ENCODE peak calls at places on chromosomes 12 and 14, in four cellular contexts. U, S, P and M are unnamed samples.

GRCh38 chr12:14913381-14913781 is 25.0 kb downstream of the ERP27 start:
- DNase-seq in U (peak; percentile 65), S (peak; percentile 51), P (no peak), M (peak; percentile 99)

GRCh38 chr12:22792198-22792597 is 167.2 kb downstream of the ETNK1 start:
- DNase-seq in U (no peak), P (no peak), S (no peak), M (peak; percentile 23)

GRCh38 chr12:52122904-52123303 is 43.4 kb downstream of the SMIM41 start:
- DNase-seq in S (no peak), U (no peak), P (no peak), M (no peak)

GRCh38 chr12:49041881-49042484 is 18.6 kb downstream of the KMT2D start:
- DNase-seq in U (peak; percentile 43), P (no peak), S (peak; percentile 61), M (peak; percentile 11)

GRCh38 chr12:19886805-19887105 is 447.5 kb downstream of the AEBP2 start:
- DNase-seq in P (peak; percentile 49), S (no peak), U (no peak), M (no peak)

GRCh38 chr12:103498990-103499389 is 3.2 kb upstream of the C12orf42 start:
- DNase-seq in U (no peak), P (no peak), S (no peak), M (no peak)

GRCh38 chr12:106112094-106112822 is 26.5 kb downstream of the NUAK1 start:
- DNase-seq in S (no peak), P (no peak), U (no peak), M (peak; percentile 93)

GRCh38 chr14:103099081-103099732 is 4.7 kb downstream of the EXOC3L4 start:
- DNase-seq in U (no peak), S (peak; percentile 64), P (no peak), M (no peak)

GRCh38 chr12:34598352-34598827 is 576.1 kb downstream of the ALG10 start:
- DNase-seq in S (peak; percentile 39), P (no peak), U (no peak), M (no peak)

GRCh38 chr12:34600592-34601462 is 578.5 kb downstream of the ALG10 start:
- DNase-seq in P (no peak), S (peak; percentile 35), U (no peak), M (no peak)

GRCh38 chr12:34601689-34602088 is 579.4 kb downstream of the ALG10 start:
- DNase-seq in U (no peak), S (peak; percentile 22), P (no peak), M (no peak)

GRCh38 chr12:34598851-34599529 is 576.7 kb downstream of the ALG10 start:
- DNase-seq in P (no peak), S (peak; percentile 32), U (no peak), M (no peak)

GRCh38 chr12:34599530-34600513 is 577.5 kb downstream of the ALG10 start:
- DNase-seq in P (no peak), U (no peak), S (peak; percentile 64), M (no peak)
- H3K9me3 ChIP-seq in P (no peaks in the 10 kb centered on the region), U (peaks cover 10% of the 10 kb centered on the region), S (no peaks in the 10 kb centered on the region), M (peaks cover 53% of the 10 kb centered on the region)

GRCh38 chr14:23582906-23583760 is 4.5 kb upstream of the JPH4 start:
- DNase-seq in U (no peak), S (no peak), P (no peak), M (no peak)

GRCh38 chr14:23589606-23590005 is 11.0 kb upstream of the JPH4 start:
- DNase-seq in P (no peak), S (no peak), U (no peak), M (no peak)

GRCh38 chr14:23590198-23590597 is 11.6 kb upstream of the JPH4 start:
- DNase-seq in P (no peak), U (no peak), S (no peak), M (no peak)

GRCh38 chr14:23588884-23589598 is 10.5 kb upstream of the JPH4 start:
- DNase-seq in U (peak; percentile 87), S (peak; percentile 93), P (peak; percentile 80), M (peak; percentile 72)
- H3K9ac ChIP-seq in U (no peak overlapping the region), S (no peak overlapping the region), P (no peak overlapping the region), M (no peak overlapping the region)

GRCh38 chr12:133206390-133206789 is 25.1 kb downstream of the ZNF268 start:
- DNase-seq in P (no peak), S (no peak), U (no peak), M (no peak)
- H3K9me3 ChIP-seq in P (peaks cover 19% of the 10 kb centered on the region), S (peaks cover 64% of the 10 kb centered on the region), U (no peaks in the 10 kb centered on the region), M (peaks cover 75% of the 10 kb centered on the region)

GRCh38 chr14:23296012-23296777 is 6.5 kb downstream of the PPP1R3E start:
- DNase-seq in U (no peak), S (no peak), P (no peak), M (no peak)

GRCh38 chr14:23299186-23299521 is 3.5 kb downstream of the PPP1R3E start:
- DNase-seq in S (no peak), U (no peak), P (no peak), M (no peak)

GRCh38 chr14:23297096-23297495 is 5.6 kb downstream of the PPP1R3E start:
- DNase-seq in P (no peak), U (no peak), S (no peak), M (no peak)

GRCh38 chr14:23299558-23299957 is 3.1 kb downstream of the PPP1R3E start:
- DNase-seq in S (no peak), U (peak; percentile 36), P (peak; percentile 80), M (peak; percentile 41)

DNA sequence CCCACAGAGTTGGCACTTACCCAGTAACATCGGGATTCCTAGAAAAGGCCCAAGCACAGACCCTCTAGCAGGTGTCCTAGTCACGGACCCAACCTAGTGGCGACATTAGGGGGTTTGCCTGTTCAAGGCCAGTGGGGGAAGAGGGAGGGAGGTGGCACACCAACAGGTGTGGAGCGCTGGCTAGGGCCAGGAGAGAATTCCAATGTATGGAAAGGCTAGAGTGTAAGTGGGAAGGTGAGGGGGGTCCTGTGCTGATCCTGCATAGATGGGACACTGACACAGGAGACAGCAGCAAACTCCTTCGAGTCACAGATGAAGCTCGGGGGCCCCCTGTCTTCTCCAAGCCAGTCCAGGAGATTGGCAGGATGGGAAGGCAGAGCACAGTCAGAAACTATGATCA is 4.8 kb downstream of the PPP1R3E start:
- DNase-seq in U (no peak), S (no peak), P (no peak), M (no peak)
- H3K9ac ChIP-seq in U (no peak overlapping the region), S (no peak overlapping the region), P (no peak overlapping the region), M (no peak overlapping the region)

GRCh38 chr14:79702197-79702596 is 509.1 kb downstream of the DIO2 start:
- DNase-seq in S (no peak), U (peak; percentile 2), P (no peak), M (no peak)

GRCh38 chr14:79706382-79706781 is 504.9 kb downstream of the DIO2 start:
- DNase-seq in U (no peak), P (no peak), S (no peak), M (no peak)

GRCh38 chr14:79704406-79704805 is 506.9 kb downstream of the DIO2 start:
- DNase-seq in P (no peak), U (no peak), S (no peak), M (no peak)

GRCh38 chr14:79703209-79703608 is 508.1 kb downstream of the DIO2 start:
- DNase-seq in U (no peak), P (no peak), S (no peak), M (no peak)

GRCh38 chr14:79705126-79705894 is 506.0 kb downstream of the DIO2 start:
- DNase-seq in P (no peak), U (no peak), S (no peak), M (no peak)
- H3K9me3 ChIP-seq in P (no peaks in the 10 kb centered on the region), U (no peaks in the 10 kb centered on the region), S (no peaks in the 10 kb centered on the region), M (no peaks in the 10 kb centered on the region)

DNA sequence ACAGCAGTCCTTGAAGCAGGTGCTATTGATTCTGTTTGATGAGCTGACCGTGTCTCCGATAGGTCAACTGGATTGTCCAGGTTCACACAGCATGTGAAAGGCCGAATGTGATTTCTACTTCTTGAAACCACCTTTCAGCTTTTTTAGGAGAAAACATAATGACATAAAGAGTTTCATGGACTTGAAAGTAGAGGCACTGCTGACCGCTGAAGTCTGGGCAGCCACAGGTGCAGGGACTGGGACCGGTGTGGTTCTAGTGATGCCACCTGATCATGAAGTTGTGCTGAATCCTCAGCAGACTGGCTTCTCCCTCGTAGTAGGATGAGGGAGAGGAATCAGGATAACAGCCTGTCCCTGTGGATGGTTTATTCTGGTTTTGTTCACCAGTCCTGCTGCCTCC is 108.1 kb downstream of the ETV6 start:
- DNase-seq in P (no peak), U (no peak), S (no peak), M (no peak)
- H3K9ac ChIP-seq in P (no peak overlapping the region), U (no peak overlapping the region), S (no peak overlapping the region), M (no peak overlapping the region)

GRCh38 chr14:105878554-105878953 is 352.2 kb downstream of the TMEM121 start:
- DNase-seq in U (no peak), S (no peak), P (no peak), M (no peak)
- H3K9me3 ChIP-seq in U (no peaks in the 10 kb centered on the region), S (no peaks in the 10 kb centered on the region), P (no peaks in the 10 kb centered on the region), M (peaks cover 14% of the 10 kb centered on the region)

GRCh38 chr12:60194682-60195081 is 598.9 kb downstream of the SLC16A7 start:
- DNase-seq in S (no peak), U (peak; percentile 58), P (peak; percentile 53), M (peak; percentile 35)

GRCh38 chr12:60191676-60192359 is 596.0 kb downstream of the SLC16A7 start:
- DNase-seq in P (peak; percentile 17), U (peak; percentile 55), S (no peak), M (peak; percentile 39)

GRCh38 chr12:60197589-60197988 is 601.8 kb downstream of the SLC16A7 start:
- DNase-seq in U (peak; percentile 66), P (peak; percentile 64), S (no peak), M (peak; percentile 35)

GRCh38 chr12:60195483-60195882 is 599.7 kb downstream of the SLC16A7 start:
- DNase-seq in S (no peak), U (no peak), P (no peak), M (no peak)

GRCh38 chr12:60196366-60196765 is 600.5 kb downstream of the SLC16A7 start:
- DNase-seq in U (no peak), P (no peak), S (no peak), M (no peak)
- H3K9ac ChIP-seq in U (no peak overlapping the region), P (no peak overlapping the region), S (no peak overlapping the region), M (no peak overlapping the region)

GRCh38 chr14:62439210-62439609 is 606.0 kb downstream of the KCNH5 start:
- DNase-seq in S (no peak), P (no peak), U (no peak), M (no peak)

GRCh38 chr14:62431496-62431895 is 613.8 kb downstream of the KCNH5 start:
- DNase-seq in S (no peak), P (no peak), U (no peak), M (no peak)

GRCh38 chr14:62432955-62433354 is 612.3 kb downstream of the KCNH5 start:
- DNase-seq in S (no peak), U (no peak), P (no peak), M (no peak)

DNA sequence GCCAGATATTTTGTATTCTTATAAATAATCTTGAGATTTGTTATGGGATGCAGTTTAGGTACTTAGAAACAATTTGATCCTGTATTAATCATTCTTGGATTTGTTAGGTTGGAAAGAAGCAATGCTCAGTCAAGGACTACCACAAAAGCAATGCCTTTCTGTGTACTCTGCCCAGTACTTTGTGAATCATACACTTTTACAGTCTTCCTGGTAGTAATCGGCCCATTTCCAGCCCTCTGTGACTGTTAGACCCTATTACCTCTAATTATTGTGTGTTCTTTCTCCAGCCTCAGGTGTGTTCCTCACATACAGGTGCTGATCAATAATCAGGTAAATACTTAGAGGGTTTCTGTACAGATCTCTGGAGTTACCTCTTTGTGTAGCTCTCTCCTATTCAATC is 609.0 kb downstream of the KCNH5 start:
- DNase-seq in P (no peak), U (peak; percentile 24), S (no peak), M (peak; percentile 58)
- H3K9me3 ChIP-seq in P (no peaks in the 10 kb centered on the region), U (peaks cover 19% of the 10 kb centered on the region), S (peaks cover 7% of the 10 kb centered on the region), M (peaks cover 13% of the 10 kb centered on the region)